ENCODE peak calls at places on chromosome 6, in five cellular contexts. F, T, G, W and A are unnamed samples.

GRCh38 chr6:22363966-22364296 is 67.1 kb upstream of the PRL start:
- DNase-seq in F (no peak), T (no peak), G (no peak), W (no peak), A (no peak)

GRCh38 chr6:142914371-142914770 is 30.6 kb downstream of the HIVEP2 start:
- DNase-seq in F (no peak), T (no peak), G (no peak), W (no peak), A (no peak)

GRCh38 chr6:149856256-149856994 is 7.7 kb downstream of the LRP11 start:
- DNase-seq in F (no peak), T (no peak), G (peak), W (no peak), A (no peak)

GRCh38 chr6:33288942-33289783 is at the start of the genes PFDN6 and WDR46:
- DNase-seq in F (no peak), T (peak), G (peak), W (peak), A (peak)

GRCh38 chr6:45084257-45084656 is 243.9 kb upstream of the RUNX2 start:
- DNase-seq in F (no peak), T (no peak), G (no peak), W (no peak), A (no peak)

GRCh38 chr6:13327691-13328075 is 654 bp downstream of the TBC1D7 start:
- DNase-seq in F (no peak), T (no peak), G (no peak), W (peak), A (no peak)

GRCh38 chr6:165692106-165692653 is 29.1 kb upstream of the PDE10A start:
- DNase-seq in F (no peak), T (peak), G (no peak), W (no peak), A (no peak)

GRCh38 chr6:160750276-160750689 is 48.2 kb downstream of the PLG start:
- DNase-seq in F (no peak), T (no peak), G (no peak), W (no peak), A (no peak)

GRCh38 chr6:38847497-38847896 is 132.4 kb downstream of the DNAH8 start:
- DNase-seq in F (no peak), T (no peak), G (no peak), W (no peak), A (no peak)